ENCODE peak calls at places on chromosomes 5 and 9, in ten cellular contexts. J is H1, K is left lung, A is uterus, B is tibial artery, Y is left ventricle myocardium inferior, N is iPS DF 6.9, U is adrenal gland, E is psoas muscle, T is PC-3. G is an unnamed sample.

GRCh38 chr9:34451135-34451534 is 7.2 kb downstream of the FAM219A start:
- DNase-seq in J (no peak), K (no peak), A (no peak), B (no peak), Y (no peak), N (no peak), U (no peak), E (no peak), T (no peak), G (no peak)

GRCh38 chr5:90144625-90145327 is 264.8 kb downstream of the CETN3 start:
- DNase-seq in J (no peak), K (no peak), A (no peak), B (no peak), Y (no peak), N (no peak), U (no peak), E (no peak), T (peak; percentile 61), G (no peak)

GRCh38 chr9:114889802-114890224 is 40.6 kb downstream of the TNFSF8 start:
- DNase-seq in J (no peak), K (peak; percentile 62), A (no peak), B (no peak), Y (no peak), N (no peak), U (no peak), E (no peak), T (peak; percentile 33), G (no peak)

GRCh38 chr9:12878342-12878978 is 103.6 kb downstream of the LURAP1L start:
- DNase-seq in J (no peak), K (no peak), A (no peak), B (no peak), Y (no peak), N (no peak), U (no peak), E (no peak), T (peak; percentile 39), G (no peak)

GRCh38 chr9:21766096-21766495 is 36.3 kb upstream of the MTAP start:
- DNase-seq in J (no peak), K (no peak), A (no peak), B (no peak), Y (no peak), N (no peak), U (no peak), E (no peak), T (no peak), G (no peak)

GRCh38 chr5:5492087-5492933 is 69.8 kb downstream of the ICE1 start:
- DNase-seq in J (no peak), K (no peak), A (no peak), B (no peak), Y (no peak), N (peak; percentile 39), U (peak; percentile 55), E (no peak), T (peak; percentile 72), G (peak; percentile 53)

GRCh38 chr5:53076014-53076413 is 33.5 kb downstream of the MOCS2 start:
- DNase-seq in J (no peak), K (no peak), A (no peak), B (no peak), Y (no peak), N (no peak), U (no peak), E (no peak), T (no peak), G (no peak)

GRCh38 chr9:2390028-2390427 is 231.6 kb upstream of the VLDLR start:
- DNase-seq in J (no peak), K (no peak), A (no peak), B (no peak), Y (no peak), N (no peak), U (no peak), E (no peak), T (no peak), G (no peak)

GRCh38 chr5:180484813-180485212 is 9.4 kb upstream of the CNOT6 start:
- DNase-seq in J (no peak), K (no peak), A (no peak), B (no peak), Y (no peak), N (no peak), U (no peak), E (no peak), T (no peak), G (no peak)

DNA sequence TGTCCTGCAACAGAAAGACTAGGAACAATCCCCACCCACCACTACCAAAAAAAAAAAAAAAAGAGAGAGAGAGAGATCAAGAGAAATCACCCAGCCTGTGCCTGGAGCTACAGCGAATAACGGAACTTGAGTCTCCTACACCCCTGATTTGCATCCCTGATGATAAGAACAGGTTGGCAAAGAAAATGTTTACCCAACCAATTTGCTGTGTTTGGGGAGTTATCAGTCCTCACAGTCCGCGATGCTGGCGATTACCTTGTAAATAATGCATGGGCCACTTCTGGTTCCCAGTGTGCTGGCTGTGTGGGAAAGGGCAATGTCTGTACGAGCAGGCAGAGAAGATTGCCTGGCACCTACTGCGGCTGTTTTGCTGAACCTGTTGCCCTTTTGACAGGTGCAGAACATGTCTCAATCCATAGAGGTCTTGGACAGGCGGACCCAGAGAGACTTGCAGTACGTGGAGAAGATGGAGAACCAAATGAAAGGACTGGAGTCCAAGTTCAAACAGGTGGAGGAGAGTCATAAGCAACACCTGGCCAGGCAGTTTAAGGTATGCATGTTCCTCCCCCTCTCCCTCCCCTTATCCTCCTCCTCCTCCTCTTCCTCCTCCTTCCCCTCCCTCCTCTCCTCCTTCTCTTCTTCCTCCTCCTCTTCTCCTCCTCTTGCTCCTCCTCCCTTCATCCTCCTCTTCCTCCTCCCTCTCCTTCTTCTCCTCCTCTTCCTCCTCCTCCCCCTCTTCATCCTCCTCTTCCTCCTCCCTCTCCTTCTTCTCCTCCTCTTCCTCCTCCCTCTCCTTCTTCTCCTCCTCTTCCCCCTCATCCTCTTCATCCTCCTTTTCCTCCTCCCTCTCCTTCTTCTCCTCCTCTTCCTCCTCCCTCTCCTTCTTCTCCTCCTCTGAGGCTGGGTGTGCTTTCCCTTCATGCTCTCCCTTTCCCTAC is 8.3 kb downstream of the OLFM1 start:
- DNase-seq in J (no peak), K (peak; percentile 10), A (no peak), B (no peak), Y (no peak), N (no peak), U (no peak), E (no peak), T (no peak), G (no peak)
- H3K27me3 ChIP-seq in J (no peaks in the 10 kb centered on the region), K (no peaks in the 10 kb centered on the region), A (no peaks in the 10 kb centered on the region), B (no peaks in the 10 kb centered on the region), Y (peaks cover 46% of the 10 kb centered on the region), N (no peaks in the 10 kb centered on the region), U (no peaks in the 10 kb centered on the region), E (peaks cover 7% of the 10 kb centered on the region), T (peaks cover 5% of the 10 kb centered on the region), G (no peaks in the 10 kb centered on the region)

GRCh38 chr5:1187234-1187949 is 14.0 kb upstream of the SLC6A19 start:
- DNase-seq in J (no peak), K (peak; percentile 61), A (no peak), B (no peak), Y (peak; percentile 5), N (no peak), U (no peak), E (peak; percentile 34), T (no peak), G (no peak)

GRCh38 chr5:1187950-1188334 is 13.5 kb upstream of the SLC6A19 start:
- DNase-seq in J (no peak), K (no peak), A (no peak), B (no peak), Y (peak; percentile 9), N (no peak), U (no peak), E (no peak), T (no peak), G (no peak)

GRCh38 chr5:1189269-1189668 is 12.1 kb upstream of the SLC6A19 start:
- DNase-seq in J (no peak), K (peak; percentile 31), A (no peak), B (no peak), Y (no peak), N (no peak), U (no peak), E (peak; percentile 41), T (no peak), G (no peak)

GRCh38 chr5:1190296-1190695 is 11.1 kb upstream of the SLC6A19 start:
- DNase-seq in J (no peak), K (peak; percentile 13), A (no peak), B (no peak), Y (no peak), N (no peak), U (no peak), E (peak; percentile 39), T (no peak), G (no peak)

GRCh38 chr5:1188464-1188863 is 12.9 kb upstream of the SLC6A19 start:
- DNase-seq in J (no peak), K (peak; percentile 4), A (no peak), B (no peak), Y (no peak), N (no peak), U (no peak), E (peak; percentile 23), T (no peak), G (no peak)
- H3K27me3 ChIP-seq in J (no peaks in the 10 kb centered on the region), K (no peaks in the 10 kb centered on the region), A (no peaks in the 10 kb centered on the region), B (no peaks in the 10 kb centered on the region), Y (peaks cover 54% of the 10 kb centered on the region), N (no peaks in the 10 kb centered on the region), U (peaks cover 17% of the 10 kb centered on the region), E (peaks cover 34% of the 10 kb centered on the region), T (peaks cover 39% of the 10 kb centered on the region), G (peaks cover 8% of the 10 kb centered on the region)

GRCh38 chr9:93962041-93962440 is 6.9 kb upstream of the BARX1 start:
- DNase-seq in J (no peak), K (no peak), A (no peak), B (no peak), Y (no peak), N (no peak), U (no peak), E (no peak), T (no peak), G (no peak)
- H3K27me3 ChIP-seq in J (peaks cover 58% of the 10 kb centered on the region), K (peaks cover 42% of the 10 kb centered on the region), A (peaks cover 48% of the 10 kb centered on the region), B (peaks cover 4% of the 10 kb centered on the region), Y (peaks cover 93% of the 10 kb centered on the region), N (peaks cover 51% of the 10 kb centered on the region), U (peaks cover 59% of the 10 kb centered on the region), E (peaks cover 44% of the 10 kb centered on the region), T (no peaks in the 10 kb centered on the region), G (peaks cover 4% of the 10 kb centered on the region)

GRCh38 chr5:168155585-168155984 is 135.9 kb upstream of the WWC1 start:
- DNase-seq in J (no peak), K (no peak), A (no peak), B (no peak), Y (no peak), N (no peak), U (no peak), E (no peak), T (no peak), G (no peak)

GRCh38 chr5:168153263-168153930 is 138.0 kb upstream of the WWC1 start:
- DNase-seq in J (no peak), K (no peak), A (no peak), B (no peak), Y (no peak), N (no peak), U (no peak), E (no peak), T (no peak), G (no peak)

GRCh38 chr5:168152660-168153059 is 138.8 kb upstream of the WWC1 start:
- DNase-seq in J (no peak), K (no peak), A (no peak), B (no peak), Y (no peak), N (no peak), U (no peak), E (no peak), T (peak; percentile 37), G (no peak)

GRCh38 chr5:168147536-168148460 is 143.6 kb upstream of the WWC1 start:
- DNase-seq in J (no peak), K (no peak), A (no peak), B (no peak), Y (no peak), N (no peak), U (no peak), E (no peak), T (no peak), G (peak; percentile 95)

GRCh38 chr5:168151041-168151440 is 140.4 kb upstream of the WWC1 start:
- DNase-seq in J (no peak), K (no peak), A (no peak), B (no peak), Y (no peak), N (no peak), U (no peak), E (no peak), T (no peak), G (no peak)
- H3K27me3 ChIP-seq in J (no peaks in the 10 kb centered on the region), K (no peaks in the 10 kb centered on the region), A (no peaks in the 10 kb centered on the region), B (no peaks in the 10 kb centered on the region), Y (no peaks in the 10 kb centered on the region), N (no peaks in the 10 kb centered on the region), U (no peaks in the 10 kb centered on the region), E (no peaks in the 10 kb centered on the region), T (peaks cover 82% of the 10 kb centered on the region), G (no peaks in the 10 kb centered on the region)